ENCODE peak calls at places on chromosomes 7 and 10, in five cellular contexts. U is SK-N-SH, I is neuronal stem cell, D is SJSA1, J is body of pancreas. V is an unnamed sample.

GRCh38 chr10:30993155-30993554 is 38.5 kb downstream of the ZNF438 start:
- DNase-seq in U (no peak), D (no peak), J (no peak), I (no peak), V (no peak)

GRCh38 chr7:7707756-7708310 is 10.6 kb downstream of the RPA3 start:
- DNase-seq in D (peak; percentile 30), U (no peak), I (peak; percentile 26), J (no peak), V (no peak)

GRCh38 chr7:135971366-135971725 is 5.8 kb downstream of the MTPN start:
- DNase-seq in U (no peak), J (no peak), I (no peak), D (no peak), V (no peak)

GRCh38 chr7:16504019-16504418 is 22.6 kb upstream of the LRRC72 start:
- DNase-seq in D (peak; percentile 93), I (no peak), J (no peak), U (no peak), V (no peak)

GRCh38 chr7:106858618-106859532 is 6.2 kb upstream of the PIK3CG start:
- DNase-seq in D (peak; percentile 17), I (no peak), U (peak; percentile 61), J (peak; percentile 21), V (peak; percentile 51)

GRCh38 chr7:74464931-74465906 is 11.5 kb downstream of the GTF2IRD1 start:
- DNase-seq in I (no peak), J (no peak), D (no peak), U (no peak), V (no peak)

GRCh38 chr7:151853896-151854807 is 22.8 kb downstream of the PRKAG2 start:
- DNase-seq in I (no peak), D (no peak), U (peak; percentile 55), J (no peak), V (no peak)

GRCh38 chr10:133375357-133376115 is 2.4 kb upstream of the ECHS1 start:
- DNase-seq in I (no peak), D (no peak), J (no peak), U (no peak), V (no peak)

GRCh38 chr7:50832744-50833143 is 50.0 kb upstream of the GRB10 start:
- DNase-seq in I (no peak), J (no peak), U (no peak), D (peak; percentile 57), V (no peak)

GRCh38 chr10:110496553-110497437 is 912 bp upstream of the DUSP5 start:
- DNase-seq in U (peak; percentile 70), D (no peak), I (no peak), J (no peak), V (no peak)

GRCh38 chr10:24251547-24251946 is 42.6 kb downstream of the KIAA1217 start:
- DNase-seq in J (no peak), U (no peak), D (no peak), I (no peak), V (no peak)

GRCh38 chr7:69748530-69748929 is 150.3 kb downstream of the AUTS2 start:
- DNase-seq in J (no peak), D (no peak), U (no peak), I (no peak), V (no peak)

GRCh38 chr7:54542920-54543539 is 855 bp downstream of the VSTM2A start:
- DNase-seq in U (peak; percentile 58), D (no peak), I (peak; percentile 62), J (no peak), V (no peak)

GRCh38 chr7:5824297-5824610 is 42.8 kb upstream of the RNF216 start:
- DNase-seq in U (no peak), J (no peak), I (no peak), D (no peak), V (no peak)

GRCh38 chr10:78717200-78717599 is 351.6 kb upstream of the ZMIZ1 start:
- DNase-seq in J (no peak), U (no peak), D (no peak), I (no peak), V (no peak)

GRCh38 chr10:123717336-123717735 is 51.2 kb downstream of the GPR26 start:
- DNase-seq in J (no peak), I (no peak), U (no peak), D (no peak), V (no peak)

GRCh38 chr10:46556515-46557318 is at the start of gene GPRIN2:
- DNase-seq in J (peak; percentile 74), D (no peak), U (peak; percentile 82), I (peak; percentile 69), V (peak; percentile 89)

GRCh38 chr10:43409385-43410109 is 561 bp upstream of the HNRNPF start:
- DNase-seq in D (no peak), I (no peak), U (peak; percentile 46), J (no peak), V (peak; percentile 80)

GRCh38 chr10:48579251-48579960 is 25.5 kb downstream of the ARHGAP22 start:
- DNase-seq in U (peak; percentile 68), D (no peak), J (no peak), I (no peak), V (no peak)

GRCh38 chr7:36820527-36821170 is 96.4 kb upstream of the AOAH start:
- DNase-seq in I (no peak), J (no peak), U (no peak), D (no peak), V (no peak)

GRCh38 chr7:129840757-129841156 is 112.0 kb downstream of the UBE2H start:
- DNase-seq in U (no peak), I (no peak), J (no peak), D (peak; percentile 53), V (no peak)

GRCh38 chr7:87013841-87014191 is 45.6 kb downstream of the ELAPOR2 start:
- DNase-seq in U (no peak), J (no peak), I (no peak), D (no peak), V (no peak)

GRCh38 chr10:7153750-7154149 is 257.1 kb downstream of the SFMBT2 start:
- DNase-seq in U (no peak), D (no peak), I (no peak), J (no peak), V (no peak)

GRCh38 chr10:18224626-18225445 is 84.6 kb downstream of the CACNB2 start:
- DNase-seq in D (no peak), I (no peak), J (no peak), U (no peak), V (no peak)

GRCh38 chr7:139117599-139118233 is 8.2 kb upstream of the ZC3HAV1 start:
- DNase-seq in J (no peak), I (no peak), U (no peak), D (no peak), V (no peak)

GRCh38 chr10:81288544-81288943 is 586.5 kb upstream of the NRG3 start:
- DNase-seq in D (no peak), I (no peak), U (no peak), J (no peak), V (no peak)

GRCh38 chr10:15211464-15211979 is 43.0 kb upstream of the NMT2 start:
- DNase-seq in U (no peak), J (no peak), I (no peak), D (peak; percentile 94), V (no peak)

GRCh38 chr10:11781114-11781513 is 38.9 kb downstream of the ECHDC3 start:
- DNase-seq in J (no peak), I (no peak), D (no peak), U (no peak), V (no peak)

GRCh38 chr10:17474595-17474994 is 20.2 kb upstream of the ST8SIA6 start:
- DNase-seq in J (no peak), U (no peak), I (no peak), D (peak; percentile 26), V (no peak)

GRCh38 chr10:124180947-124181549 is 87.7 kb upstream of the CHST15 start:
- DNase-seq in J (no peak), U (no peak), I (no peak), D (no peak), V (no peak)

DNA sequence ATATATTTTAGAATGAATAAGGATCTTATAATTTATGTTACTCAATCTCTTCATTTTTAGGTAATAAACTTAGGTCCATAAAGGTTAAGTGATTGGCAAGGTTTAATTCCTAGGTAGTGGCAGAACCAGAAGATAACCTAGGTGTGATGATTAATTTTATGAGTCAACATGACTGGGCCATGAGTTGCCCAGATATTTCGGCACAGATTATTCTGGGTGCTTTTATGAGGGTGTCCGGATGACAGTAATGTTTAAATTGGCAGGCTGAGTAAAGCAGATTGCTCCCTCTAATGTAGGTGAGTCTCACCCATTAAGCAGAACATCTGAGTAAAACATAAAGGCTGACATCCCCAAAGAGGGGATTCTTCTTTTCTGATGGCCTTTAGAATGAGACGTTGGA is 1349.3 kb upstream of the CELF2 start:
- DNase-seq in D (no peak), I (no peak), U (no peak), J (no peak), V (no peak)
- H3K9me3 ChIP-seq in D (peaks cover 5% of the 10 kb centered on the region), I (no peaks in the 10 kb centered on the region), U (no peaks in the 10 kb centered on the region), J (no peaks in the 10 kb centered on the region), V (no peaks in the 10 kb centered on the region)

GRCh38 chr10:132331956-132332749 is at the start of gene LRRC27:
- DNase-seq in D (peak; percentile 91), U (peak; percentile 100), J (peak; percentile 100), I (peak; percentile 97), V (peak; percentile 100)
- H3K9me3 ChIP-seq in D (no peaks in the 10 kb centered on the region), U (no peaks in the 10 kb centered on the region), J (no peaks in the 10 kb centered on the region), I (peaks cover 2% of the 10 kb centered on the region), V (no peaks in the 10 kb centered on the region)

DNA sequence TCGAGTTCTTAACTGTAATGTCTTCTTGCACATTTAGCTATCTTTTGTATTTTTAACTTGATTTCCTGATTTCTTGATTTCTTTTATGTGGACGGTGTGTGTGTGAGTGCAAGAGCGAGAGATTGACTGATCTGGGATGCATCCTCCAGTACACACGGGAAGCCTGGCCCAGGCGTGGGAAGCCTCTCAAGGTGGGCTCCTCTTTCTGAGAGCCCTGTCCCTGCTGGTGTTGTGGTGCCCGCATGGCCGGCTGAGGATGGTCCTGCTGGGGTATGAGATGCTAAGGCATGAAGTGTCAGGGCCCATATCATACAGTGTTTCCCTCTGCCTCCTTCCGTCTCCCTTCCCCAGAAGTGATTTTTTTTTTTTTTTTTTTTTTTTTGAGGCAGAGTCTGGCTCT is 130.8 kb upstream of the TCERG1L start:
- DNase-seq in J (no peak), U (no peak), I (no peak), D (no peak), V (no peak)
- H3K9me3 ChIP-seq in J (no peaks in the 10 kb centered on the region), U (no peaks in the 10 kb centered on the region), I (no peaks in the 10 kb centered on the region), D (peaks cover 3% of the 10 kb centered on the region), V (no peaks in the 10 kb centered on the region)

GRCh38 chr7:14740606-14741005 is 161.9 kb downstream of the DGKB start:
- DNase-seq in J (no peak), D (no peak), U (no peak), I (no peak), V (no peak)

GRCh38 chr7:14748461-14748860 is 154.1 kb downstream of the DGKB start:
- DNase-seq in D (no peak), U (no peak), J (no peak), I (no peak), V (no peak)

GRCh38 chr7:14739496-14740185 is 162.9 kb downstream of the DGKB start:
- DNase-seq in D (no peak), U (no peak), I (no peak), J (no peak), V (no peak)

GRCh38 chr7:14747701-14748100 is 154.8 kb downstream of the DGKB start:
- DNase-seq in U (no peak), J (no peak), D (no peak), I (no peak), V (no peak)

DNA sequence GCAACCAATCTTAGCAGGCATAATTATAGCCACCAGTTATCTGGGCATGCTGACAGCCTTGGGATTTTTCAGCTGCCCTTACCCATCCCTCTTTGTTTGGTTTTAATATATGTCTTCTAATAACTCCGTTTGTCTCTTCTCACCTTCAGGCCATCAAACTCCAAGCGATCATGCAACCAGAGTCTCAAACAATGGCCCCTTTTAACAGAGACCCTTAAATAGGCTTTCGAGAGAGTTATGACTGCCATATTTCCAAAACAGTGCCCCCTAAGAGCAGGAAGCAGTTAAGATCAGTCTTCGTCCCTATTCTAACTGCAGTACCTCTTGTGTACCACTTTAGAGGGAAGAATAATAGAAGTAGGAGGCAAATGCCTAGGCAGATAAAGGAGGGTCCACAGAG is 157.5 kb downstream of the DGKB start:
- DNase-seq in U (no peak), J (no peak), D (no peak), I (no peak), V (no peak)
- H3K9me3 ChIP-seq in U (peaks cover 19% of the 10 kb centered on the region), J (no peaks in the 10 kb centered on the region), D (no peaks in the 10 kb centered on the region), I (peaks cover 4% of the 10 kb centered on the region), V (no peaks in the 10 kb centered on the region)

V was measured in Peyer's patch.